ENCODE peak calls at places on chromosomes 16 and 17, in eight cellular contexts. One of them, this sample, is unnamed.

GRCh38 chr17:16649585-16649984 is 4.1 kb downstream of the ZNF624 start:
- DNase-seq in lung: no peak
- DNase-seq in naive thymus-derived CD4-positive, alpha-beta T cell: no peak
- DNase-seq in mammary epithelial cell: no peak
- DNase-seq in CD8-positive, alpha-beta T cell: no peak
- DNase-seq in A549: no peak
- DNase-seq in Panc1: no peak
- DNase-seq in DND-41: no peak
- DNase-seq in this sample: no peak

GRCh38 chr17:67021718-67022450 is 22.5 kb upstream of the CACNG1 start:
- DNase-seq in mammary epithelial cell: no peak
- DNase-seq in A549: no peak
- DNase-seq in DND-41: no peak
- DNase-seq in Panc1: no peak
- DNase-seq in CD8-positive, alpha-beta T cell: no peak
- DNase-seq in naive thymus-derived CD4-positive, alpha-beta T cell: no peak
- DNase-seq in lung: no peak
- DNase-seq in this sample: no peak

GRCh38 chr17:978110-979093 is 1.2 kb downstream of the NXN start:
- DNase-seq in Panc1: no peak
- DNase-seq in mammary epithelial cell: peak; percentile 40
- DNase-seq in DND-41: no peak
- DNase-seq in naive thymus-derived CD4-positive, alpha-beta T cell: no peak
- DNase-seq in CD8-positive, alpha-beta T cell: no peak
- DNase-seq in A549: no peak
- DNase-seq in lung: no peak
- DNase-seq in this sample: peak; percentile 47

GRCh38 chr17:68352041-68352440 is 60.7 kb downstream of the ARSG start:
- DNase-seq in mammary epithelial cell: no peak
- DNase-seq in Panc1: no peak
- DNase-seq in A549: no peak
- DNase-seq in CD8-positive, alpha-beta T cell: no peak
- DNase-seq in DND-41: no peak
- DNase-seq in naive thymus-derived CD4-positive, alpha-beta T cell: no peak
- DNase-seq in lung: no peak
- DNase-seq in this sample: no peak

GRCh38 chr17:41360291-41360995 is 9.2 kb downstream of the KRT33B start:
- DNase-seq in mammary epithelial cell: peak; percentile 70
- DNase-seq in lung: no peak
- DNase-seq in DND-41: no peak
- DNase-seq in Panc1: no peak
- DNase-seq in CD8-positive, alpha-beta T cell: no peak
- DNase-seq in naive thymus-derived CD4-positive, alpha-beta T cell: no peak
- DNase-seq in A549: no peak
- DNase-seq in this sample: no peak

GRCh38 chr16:27729516-27730304 is 179.8 kb downstream of the KATNIP start:
- DNase-seq in CD8-positive, alpha-beta T cell: no peak
- DNase-seq in naive thymus-derived CD4-positive, alpha-beta T cell: no peak
- DNase-seq in Panc1: no peak
- DNase-seq in DND-41: no peak
- DNase-seq in mammary epithelial cell: no peak
- DNase-seq in A549: no peak
- DNase-seq in lung: peak; percentile 32
- DNase-seq in this sample: no peak

GRCh38 chr17:79732804-79733691 is 2.3 kb downstream of the ENPP7 start:
- DNase-seq in lung: peak; percentile 35
- DNase-seq in DND-41: peak; percentile 46
- DNase-seq in CD8-positive, alpha-beta T cell: no peak
- DNase-seq in A549: no peak
- DNase-seq in mammary epithelial cell: no peak
- DNase-seq in Panc1: no peak
- DNase-seq in naive thymus-derived CD4-positive, alpha-beta T cell: no peak
- DNase-seq in this sample: no peak

GRCh38 chr16:2752850-2753522 is 548 bp downstream of the SRRM2 start:
- DNase-seq in CD8-positive, alpha-beta T cell: no peak
- DNase-seq in Panc1: no peak
- DNase-seq in mammary epithelial cell: peak; percentile 76
- DNase-seq in A549: peak; percentile 81
- DNase-seq in DND-41: peak; percentile 81
- DNase-seq in lung: no peak
- DNase-seq in naive thymus-derived CD4-positive, alpha-beta T cell: no peak
- DNase-seq in this sample: peak; percentile 82

GRCh38 chr17:13862341-13862740 is 207.0 kb upstream of the COX10 start:
- DNase-seq in DND-41: no peak
- DNase-seq in CD8-positive, alpha-beta T cell: no peak
- DNase-seq in lung: no peak
- DNase-seq in mammary epithelial cell: no peak
- DNase-seq in naive thymus-derived CD4-positive, alpha-beta T cell: no peak
- DNase-seq in Panc1: no peak
- DNase-seq in A549: no peak
- DNase-seq in this sample: no peak

GRCh38 chr16:19704321-19705130 is 13.5 kb downstream of the KNOP1 start:
- DNase-seq in Panc1: no peak
- DNase-seq in lung: peak; percentile 51
- DNase-seq in A549: no peak
- DNase-seq in CD8-positive, alpha-beta T cell: no peak
- DNase-seq in mammary epithelial cell: peak; percentile 49
- DNase-seq in DND-41: no peak
- DNase-seq in naive thymus-derived CD4-positive, alpha-beta T cell: no peak
- DNase-seq in this sample: no peak

GRCh38 chr16:66873685-66874055 is 6.6 kb upstream of the PDP2 start:
- DNase-seq in DND-41: no peak
- DNase-seq in Panc1: no peak
- DNase-seq in lung: no peak
- DNase-seq in mammary epithelial cell: no peak
- DNase-seq in naive thymus-derived CD4-positive, alpha-beta T cell: no peak
- DNase-seq in A549: no peak
- DNase-seq in CD8-positive, alpha-beta T cell: no peak
- DNase-seq in this sample: no peak

GRCh38 chr17:35746956-35747355 is 6.1 kb downstream of the GAS2L2 start:
- DNase-seq in DND-41: no peak
- DNase-seq in A549: no peak
- DNase-seq in lung: no peak
- DNase-seq in mammary epithelial cell: no peak
- DNase-seq in naive thymus-derived CD4-positive, alpha-beta T cell: no peak
- DNase-seq in CD8-positive, alpha-beta T cell: no peak
- DNase-seq in Panc1: no peak
- DNase-seq in this sample: no peak

DNA sequence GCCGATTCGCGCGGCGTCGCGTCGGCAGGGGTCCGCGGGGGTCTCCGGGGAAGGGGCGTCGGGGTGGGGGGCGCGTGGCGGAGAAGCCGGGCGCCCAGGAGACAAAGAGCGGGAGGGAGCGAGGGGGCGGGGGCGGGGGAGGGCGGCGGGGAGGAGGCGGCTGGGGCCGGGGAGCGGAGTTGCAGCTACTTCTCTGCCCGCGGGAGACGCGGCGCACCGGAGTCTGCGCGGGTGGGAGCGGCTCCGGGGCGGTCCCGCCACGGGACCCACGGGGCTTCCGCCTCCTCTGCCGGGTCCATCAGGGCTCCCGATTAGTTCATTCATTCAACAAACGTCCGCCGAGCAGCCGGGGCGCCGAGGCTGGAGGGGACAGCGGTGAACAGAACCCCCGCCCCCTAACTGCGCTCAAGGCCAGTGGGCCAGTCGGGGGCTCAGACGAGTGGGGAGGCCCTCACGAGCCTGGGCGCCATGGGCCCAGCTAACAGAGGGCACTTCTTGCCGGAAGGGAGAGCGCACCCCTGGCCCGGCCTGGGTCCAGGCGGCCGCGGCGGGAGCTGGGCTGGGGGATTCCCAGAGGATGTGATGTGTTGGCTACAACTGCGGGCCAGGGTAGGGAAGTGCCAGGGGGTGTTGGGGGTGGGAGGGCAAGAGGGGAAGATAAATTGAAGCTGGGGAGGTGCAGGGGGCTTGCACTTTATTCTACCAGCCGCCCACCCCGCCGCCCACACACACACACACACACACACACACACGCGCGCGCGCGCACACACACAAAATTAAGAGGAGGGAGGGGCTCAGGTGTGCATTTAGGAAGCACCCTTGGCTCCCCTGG is at the start of gene SAMD14:
- DNase-seq in mammary epithelial cell: no peak
- DNase-seq in DND-41: no peak
- DNase-seq in CD8-positive, alpha-beta T cell: no peak
- DNase-seq in naive thymus-derived CD4-positive, alpha-beta T cell: no peak
- DNase-seq in Panc1: no peak
- DNase-seq in A549: peak; percentile 74
- DNase-seq in lung: no peak
- DNase-seq in this sample: no peak
- H3K4me3 ChIP-seq in mammary epithelial cell: no peak within 1 kb of the TSS
- H3K4me3 ChIP-seq in DND-41: no peak within 1 kb of the TSS
- H3K4me3 ChIP-seq in CD8-positive, alpha-beta T cell: peak within 1 kb of the TSS; percentile 50
- H3K4me3 ChIP-seq in naive thymus-derived CD4-positive, alpha-beta T cell: peak within 1 kb of the TSS; percentile 46
- H3K4me3 ChIP-seq in Panc1: peak within 1 kb of the TSS; percentile 45
- H3K4me3 ChIP-seq in A549: peak within 1 kb of the TSS; percentile 63
- H3K4me3 ChIP-seq in lung: peak within 1 kb of the TSS; percentile 34
- H3K4me3 ChIP-seq in this sample: peak within 1 kb of the TSS; percentile 22

GRCh38 chr17:75321506-75321905 is 32.3 kb upstream of the SLC25A19 start:
- DNase-seq in CD8-positive, alpha-beta T cell: no peak
- DNase-seq in Panc1: no peak
- DNase-seq in DND-41: no peak
- DNase-seq in naive thymus-derived CD4-positive, alpha-beta T cell: no peak
- DNase-seq in mammary epithelial cell: no peak
- DNase-seq in lung: no peak
- DNase-seq in A549: no peak
- DNase-seq in this sample: no peak

GRCh38 chr17:75325827-75326586 is 36.8 kb upstream of the SLC25A19 start:
- DNase-seq in A549: no peak
- DNase-seq in mammary epithelial cell: no peak
- DNase-seq in lung: no peak
- DNase-seq in Panc1: no peak
- DNase-seq in CD8-positive, alpha-beta T cell: no peak
- DNase-seq in DND-41: no peak
- DNase-seq in naive thymus-derived CD4-positive, alpha-beta T cell: no peak
- DNase-seq in this sample: no peak

GRCh38 chr17:75319818-75320691 is 30.8 kb upstream of the SLC25A19 start:
- DNase-seq in mammary epithelial cell: no peak
- DNase-seq in Panc1: no peak
- DNase-seq in CD8-positive, alpha-beta T cell: no peak
- DNase-seq in lung: no peak
- DNase-seq in naive thymus-derived CD4-positive, alpha-beta T cell: no peak
- DNase-seq in A549: no peak
- DNase-seq in DND-41: no peak
- DNase-seq in this sample: no peak

GRCh38 chr17:75325348-75325747 is 36.1 kb upstream of the SLC25A19 start:
- DNase-seq in DND-41: no peak
- DNase-seq in A549: no peak
- DNase-seq in lung: no peak
- DNase-seq in naive thymus-derived CD4-positive, alpha-beta T cell: no peak
- DNase-seq in CD8-positive, alpha-beta T cell: no peak
- DNase-seq in Panc1: no peak
- DNase-seq in mammary epithelial cell: no peak
- DNase-seq in this sample: no peak

GRCh38 chr17:75323043-75323591 is 33.9 kb upstream of the SLC25A19 start:
- DNase-seq in Panc1: peak; percentile 53
- DNase-seq in naive thymus-derived CD4-positive, alpha-beta T cell: peak; percentile 85
- DNase-seq in DND-41: peak; percentile 90
- DNase-seq in CD8-positive, alpha-beta T cell: peak; percentile 92
- DNase-seq in A549: peak; percentile 83
- DNase-seq in mammary epithelial cell: peak; percentile 69
- DNase-seq in lung: peak; percentile 87
- DNase-seq in this sample: peak; percentile 83
- H3K27ac ChIP-seq in Panc1: no peak overlapping the region
- H3K27ac ChIP-seq in naive thymus-derived CD4-positive, alpha-beta T cell: no peak overlapping the region
- H3K27ac ChIP-seq in DND-41: peak overlapping the region; percentile 82
- H3K27ac ChIP-seq in CD8-positive, alpha-beta T cell: no peak overlapping the region
- H3K27ac ChIP-seq in A549: no peak overlapping the region
- H3K27ac ChIP-seq in mammary epithelial cell: no peak overlapping the region
- H3K27ac ChIP-seq in lung: no peak overlapping the region
- H3K27ac ChIP-seq in this sample: no peak overlapping the region

GRCh38 chr17:75032896-75033294 is 13.9 kb downstream of the ATP5PD start:
- DNase-seq in mammary epithelial cell: no peak
- DNase-seq in CD8-positive, alpha-beta T cell: no peak
- DNase-seq in Panc1: no peak
- DNase-seq in lung: no peak
- DNase-seq in DND-41: no peak
- DNase-seq in naive thymus-derived CD4-positive, alpha-beta T cell: no peak
- DNase-seq in A549: peak; percentile 52
- DNase-seq in this sample: peak; percentile 28
- H3K4me3 ChIP-seq in mammary epithelial cell: peak overlapping the region; percentile 51
- H3K4me3 ChIP-seq in CD8-positive, alpha-beta T cell: no peak overlapping the region
- H3K4me3 ChIP-seq in Panc1: peak overlapping the region; percentile 66
- H3K4me3 ChIP-seq in lung: no peak overlapping the region
- H3K4me3 ChIP-seq in DND-41: no peak overlapping the region
- H3K4me3 ChIP-seq in naive thymus-derived CD4-positive, alpha-beta T cell: peak overlapping the region; percentile 72
- H3K4me3 ChIP-seq in A549: peak overlapping the region; percentile 73
- H3K4me3 ChIP-seq in this sample: peak overlapping the region; percentile 56

DNA sequence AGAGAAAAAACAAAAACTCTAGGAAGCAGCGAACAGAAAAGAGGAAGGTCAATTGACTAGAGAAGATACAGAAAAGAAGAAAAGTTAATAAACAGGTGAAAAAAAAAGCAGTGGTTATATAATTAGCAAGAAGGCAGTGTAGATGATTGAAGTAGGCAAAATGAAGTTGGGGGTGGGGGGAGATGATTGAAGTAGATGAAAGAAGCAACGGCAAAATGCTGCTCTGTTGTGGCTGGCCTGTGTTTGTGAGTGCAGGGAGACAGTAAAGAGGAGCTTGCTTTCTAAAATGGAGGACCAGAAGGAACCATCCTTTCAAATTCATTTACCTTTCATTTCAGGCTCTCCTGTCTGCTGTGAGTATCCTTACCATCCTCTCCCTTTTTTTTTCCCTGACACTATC is 3.6 kb downstream of the EVI2B start:
- DNase-seq in Panc1: no peak
- DNase-seq in DND-41: peak; percentile 86
- DNase-seq in A549: no peak
- DNase-seq in CD8-positive, alpha-beta T cell: peak; percentile 72
- DNase-seq in lung: no peak
- DNase-seq in naive thymus-derived CD4-positive, alpha-beta T cell: peak; percentile 85
- DNase-seq in mammary epithelial cell: no peak
- DNase-seq in this sample: no peak
- H3K27ac ChIP-seq in Panc1: no peak overlapping the region
- H3K27ac ChIP-seq in DND-41: peak overlapping the region; percentile 94
- H3K27ac ChIP-seq in A549: no peak overlapping the region
- H3K27ac ChIP-seq in CD8-positive, alpha-beta T cell: peak overlapping the region; percentile 69
- H3K27ac ChIP-seq in lung: no peak overlapping the region
- H3K27ac ChIP-seq in naive thymus-derived CD4-positive, alpha-beta T cell: peak overlapping the region; percentile 82
- H3K27ac ChIP-seq in mammary epithelial cell: no peak overlapping the region
- H3K27ac ChIP-seq in this sample: no peak overlapping the region

GRCh38 chr17:40346768-40347154 is 17.8 kb downstream of the GJD3 start:
- DNase-seq in lung: no peak
- DNase-seq in naive thymus-derived CD4-positive, alpha-beta T cell: no peak
- DNase-seq in DND-41: no peak
- DNase-seq in A549: no peak
- DNase-seq in CD8-positive, alpha-beta T cell: no peak
- DNase-seq in mammary epithelial cell: no peak
- DNase-seq in Panc1: no peak
- DNase-seq in this sample: no peak
- H3K4me3 ChIP-seq in lung: no peak overlapping the region
- H3K4me3 ChIP-seq in naive thymus-derived CD4-positive, alpha-beta T cell: no peak overlapping the region
- H3K4me3 ChIP-seq in DND-41: no peak overlapping the region
- H3K4me3 ChIP-seq in A549: no peak overlapping the region
- H3K4me3 ChIP-seq in CD8-positive, alpha-beta T cell: no peak overlapping the region
- H3K4me3 ChIP-seq in mammary epithelial cell: no peak overlapping the region
- H3K4me3 ChIP-seq in Panc1: no peak overlapping the region
- H3K4me3 ChIP-seq in this sample: no peak overlapping the region

This sample was measured in uterus.